ENCODE peak calls at places on chromosomes 6 and 20, in five cellular contexts. One of them, this sample, is unnamed.

GRCh38 chr6:90087103-90087833 is 193.0 kb downstream of the GJA10 start:
- DNase-seq in sciatic nerve: no peak
- DNase-seq in stimulated activated CD4-positive, alpha-beta T cell treated with anti-CD3 and anti-CD28 coated beads, Interleukin-4, amount 100 ng/mL, for 48 hours: no peak
- DNase-seq in M059J: peak; percentile 49
- DNase-seq in NCI-H446 treated with DMSO at 0.1 percent for 48 hours: no peak
- DNase-seq in this sample: no peak

GRCh38 chr20:9214676-9215075 is 145.8 kb downstream of the PLCB4 start:
- DNase-seq in NCI-H446 treated with DMSO at 0.1 percent for 48 hours: no peak
- DNase-seq in M059J: peak; percentile 80
- DNase-seq in stimulated activated CD4-positive, alpha-beta T cell treated with anti-CD3 and anti-CD28 coated beads, Interleukin-4, amount 100 ng/mL, for 48 hours: no peak
- DNase-seq in sciatic nerve: no peak
- DNase-seq in this sample: no peak

GRCh38 chr20:45059022-45059728 is 41.8 kb downstream of the KCNS1 start:
- DNase-seq in sciatic nerve: no peak
- DNase-seq in stimulated activated CD4-positive, alpha-beta T cell treated with anti-CD3 and anti-CD28 coated beads, Interleukin-4, amount 100 ng/mL, for 48 hours: no peak
- DNase-seq in NCI-H446 treated with DMSO at 0.1 percent for 48 hours: no peak
- DNase-seq in M059J: peak; percentile 79
- DNase-seq in this sample: no peak

GRCh38 chr20:63067721-63068560 is 61.2 kb upstream of the BHLHE23 start:
- DNase-seq in M059J: no peak
- DNase-seq in sciatic nerve: no peak
- DNase-seq in stimulated activated CD4-positive, alpha-beta T cell treated with anti-CD3 and anti-CD28 coated beads, Interleukin-4, amount 100 ng/mL, for 48 hours: no peak
- DNase-seq in NCI-H446 treated with DMSO at 0.1 percent for 48 hours: no peak
- DNase-seq in this sample: no peak

GRCh38 chr6:129621252-129621651 is 88.7 kb downstream of the ARHGAP18 start:
- DNase-seq in stimulated activated CD4-positive, alpha-beta T cell treated with anti-CD3 and anti-CD28 coated beads, Interleukin-4, amount 100 ng/mL, for 48 hours: peak; percentile 10
- DNase-seq in M059J: no peak
- DNase-seq in NCI-H446 treated with DMSO at 0.1 percent for 48 hours: no peak
- DNase-seq in sciatic nerve: no peak
- DNase-seq in this sample: no peak

GRCh38 chr6:82086944-82087343 is 160.6 kb downstream of the IBTK start:
- DNase-seq in stimulated activated CD4-positive, alpha-beta T cell treated with anti-CD3 and anti-CD28 coated beads, Interleukin-4, amount 100 ng/mL, for 48 hours: no peak
- DNase-seq in NCI-H446 treated with DMSO at 0.1 percent for 48 hours: no peak
- DNase-seq in sciatic nerve: no peak
- DNase-seq in M059J: no peak
- DNase-seq in this sample: no peak

GRCh38 chr20:10282930-10283556 is 64.4 kb downstream of the SNAP25 start:
- DNase-seq in NCI-H446 treated with DMSO at 0.1 percent for 48 hours: no peak
- DNase-seq in M059J: peak; percentile 71
- DNase-seq in stimulated activated CD4-positive, alpha-beta T cell treated with anti-CD3 and anti-CD28 coated beads, Interleukin-4, amount 100 ng/mL, for 48 hours: no peak
- DNase-seq in sciatic nerve: no peak
- DNase-seq in this sample: no peak

GRCh38 chr6:129206761-129207330 is 323.9 kb downstream of the LAMA2 start:
- DNase-seq in NCI-H446 treated with DMSO at 0.1 percent for 48 hours: no peak
- DNase-seq in M059J: no peak
- DNase-seq in sciatic nerve: no peak
- DNase-seq in stimulated activated CD4-positive, alpha-beta T cell treated with anti-CD3 and anti-CD28 coated beads, Interleukin-4, amount 100 ng/mL, for 48 hours: no peak
- DNase-seq in this sample: no peak

GRCh38 chr20:61810066-61810708 is 255.5 kb downstream of the TAF4 start:
- DNase-seq in NCI-H446 treated with DMSO at 0.1 percent for 48 hours: no peak
- DNase-seq in stimulated activated CD4-positive, alpha-beta T cell treated with anti-CD3 and anti-CD28 coated beads, Interleukin-4, amount 100 ng/mL, for 48 hours: no peak
- DNase-seq in sciatic nerve: no peak
- DNase-seq in M059J: no peak
- DNase-seq in this sample: no peak

This sample was measured in frontal cortex.